ENCODE peak calls at places on chromosomes 5 and 9, in five cellular contexts. One of them, this sample, is unnamed.

GRCh38 chr5:88658005-88658404 is 225.0 kb downstream of the MEF2C start:
- DNase-seq in left ventricle myocardium inferior: no peak
- DNase-seq in retinal pigment epithelial cell: no peak
- DNase-seq in GM12865: no peak
- DNase-seq in K562: no peak
- DNase-seq in this sample: no peak

GRCh38 chr9:135144581-135145108 is 57.2 kb downstream of the OLFM1 start:
- DNase-seq in left ventricle myocardium inferior: no peak
- DNase-seq in GM12865: no peak
- DNase-seq in retinal pigment epithelial cell: no peak
- DNase-seq in K562: no peak
- DNase-seq in this sample: no peak

GRCh38 chr9:121955649-121956048 is 137.5 kb downstream of the TTLL11 start:
- DNase-seq in retinal pigment epithelial cell: no peak
- DNase-seq in GM12865: no peak
- DNase-seq in K562: no peak
- DNase-seq in left ventricle myocardium inferior: no peak
- DNase-seq in this sample: no peak

GRCh38 chr5:14426521-14426920 is 155.1 kb upstream of the OTULINL start:
- DNase-seq in retinal pigment epithelial cell: no peak
- DNase-seq in GM12865: no peak
- DNase-seq in K562: no peak
- DNase-seq in left ventricle myocardium inferior: no peak
- DNase-seq in this sample: no peak

GRCh38 chr9:133998915-133999580 is 6.9 kb upstream of the VAV2 start:
- DNase-seq in retinal pigment epithelial cell: no peak
- DNase-seq in GM12865: no peak
- DNase-seq in K562: no peak
- DNase-seq in left ventricle myocardium inferior: no peak
- DNase-seq in this sample: peak; percentile 22

GRCh38 chr5:169697518-169697890 is 60.4 kb downstream of the DOCK2 start:
- DNase-seq in retinal pigment epithelial cell: no peak
- DNase-seq in GM12865: no peak
- DNase-seq in K562: no peak
- DNase-seq in left ventricle myocardium inferior: no peak
- DNase-seq in this sample: no peak

GRCh38 chr9:110622368-110622767 is 42.8 kb upstream of the SVEP1 start:
- DNase-seq in left ventricle myocardium inferior: no peak
- DNase-seq in GM12865: no peak
- DNase-seq in retinal pigment epithelial cell: no peak
- DNase-seq in K562: no peak
- DNase-seq in this sample: no peak

GRCh38 chr5:159338143-159338542 is 7.9 kb upstream of the IL12B start:
- DNase-seq in left ventricle myocardium inferior: no peak
- DNase-seq in K562: no peak
- DNase-seq in GM12865: no peak
- DNase-seq in retinal pigment epithelial cell: no peak
- DNase-seq in this sample: no peak

GRCh38 chr5:52709171-52709925 is 78.4 kb upstream of the ITGA1 start:
- DNase-seq in K562: no peak
- DNase-seq in GM12865: peak; percentile 46
- DNase-seq in retinal pigment epithelial cell: no peak
- DNase-seq in left ventricle myocardium inferior: no peak
- DNase-seq in this sample: no peak

GRCh38 chr5:58410441-58410840 is 49.4 kb downstream of the PLK2 start:
- DNase-seq in GM12865: no peak
- DNase-seq in K562: no peak
- DNase-seq in retinal pigment epithelial cell: peak; percentile 65
- DNase-seq in left ventricle myocardium inferior: no peak
- DNase-seq in this sample: peak; percentile 89

GRCh38 chr9:107874591-107875374 is 385.2 kb upstream of the KLF4 start:
- DNase-seq in left ventricle myocardium inferior: no peak
- DNase-seq in retinal pigment epithelial cell: no peak
- DNase-seq in GM12865: peak; percentile 69
- DNase-seq in K562: no peak
- DNase-seq in this sample: no peak

GRCh38 chr5:39376293-39376714 is 12.0 kb upstream of the C9 start:
- DNase-seq in left ventricle myocardium inferior: no peak
- DNase-seq in retinal pigment epithelial cell: peak; percentile 10
- DNase-seq in K562: peak; percentile 69
- DNase-seq in GM12865: peak; percentile 59
- DNase-seq in this sample: peak; percentile 77

GRCh38 chr5:133391349-133392136 is 220.8 kb downstream of the FSTL4 start:
- DNase-seq in left ventricle myocardium inferior: no peak
- DNase-seq in GM12865: no peak
- DNase-seq in retinal pigment epithelial cell: no peak
- DNase-seq in K562: no peak
- DNase-seq in this sample: no peak

GRCh38 chr9:84932915-84933527 is 263.5 kb downstream of the NTRK2 start:
- DNase-seq in left ventricle myocardium inferior: no peak
- DNase-seq in retinal pigment epithelial cell: peak; percentile 20
- DNase-seq in K562: no peak
- DNase-seq in GM12865: no peak
- DNase-seq in this sample: no peak

GRCh38 chr5:4226565-4226964 is 630.9 kb downstream of the IRX1 start:
- DNase-seq in GM12865: no peak
- DNase-seq in retinal pigment epithelial cell: no peak
- DNase-seq in left ventricle myocardium inferior: no peak
- DNase-seq in K562: no peak
- DNase-seq in this sample: no peak

GRCh38 chr5:154648706-154649105 is 106.5 kb upstream of the LARP1 start:
- DNase-seq in GM12865: no peak
- DNase-seq in left ventricle myocardium inferior: no peak
- DNase-seq in retinal pigment epithelial cell: peak; percentile 16
- DNase-seq in K562: peak; percentile 83
- DNase-seq in this sample: peak; percentile 26

GRCh38 chr5:123215929-123216702 is 127.1 kb downstream of the PRDM6 start:
- DNase-seq in GM12865: peak; percentile 4
- DNase-seq in retinal pigment epithelial cell: no peak
- DNase-seq in K562: no peak
- DNase-seq in left ventricle myocardium inferior: no peak
- DNase-seq in this sample: no peak

GRCh38 chr5:125499969-125500368 is 753.5 kb upstream of the ZNF608 start:
- DNase-seq in left ventricle myocardium inferior: no peak
- DNase-seq in retinal pigment epithelial cell: no peak
- DNase-seq in K562: no peak
- DNase-seq in GM12865: no peak
- DNase-seq in this sample: no peak

GRCh38 chr5:116291271-116291670 is 206.4 kb downstream of the COMMD10 start:
- DNase-seq in left ventricle myocardium inferior: no peak
- DNase-seq in GM12865: no peak
- DNase-seq in retinal pigment epithelial cell: no peak
- DNase-seq in K562: no peak
- DNase-seq in this sample: peak; percentile 25

GRCh38 chr9:104968025-104968982 is 40.3 kb upstream of the ABCA1 start:
- DNase-seq in GM12865: peak; percentile 80
- DNase-seq in K562: peak; percentile 83
- DNase-seq in left ventricle myocardium inferior: peak; percentile 91
- DNase-seq in retinal pigment epithelial cell: peak; percentile 90
- DNase-seq in this sample: peak; percentile 98

GRCh38 chr5:76470978-76471377 is 67.9 kb downstream of the IQGAP2 start:
- DNase-seq in left ventricle myocardium inferior: no peak
- DNase-seq in retinal pigment epithelial cell: no peak
- DNase-seq in GM12865: no peak
- DNase-seq in K562: no peak
- DNase-seq in this sample: no peak
- H3K4me3 ChIP-seq in left ventricle myocardium inferior: no peak overlapping the region
- H3K4me3 ChIP-seq in retinal pigment epithelial cell: no peak overlapping the region
- H3K4me3 ChIP-seq in GM12865: no peak overlapping the region
- H3K4me3 ChIP-seq in K562: no peak overlapping the region
- H3K4me3 ChIP-seq in this sample: no peak overlapping the region

GRCh38 chr9:4640027-4640426 is 22.1 kb upstream of the PLPP6 start:
- DNase-seq in left ventricle myocardium inferior: no peak
- DNase-seq in GM12865: peak; percentile 23
- DNase-seq in retinal pigment epithelial cell: no peak
- DNase-seq in K562: peak; percentile 14
- DNase-seq in this sample: peak; percentile 39
- TF ChIP-seq CTCF in left ventricle myocardium inferior: peak; percentile 65
- TF ChIP-seq CTCF in GM12865: peak; percentile 17
- TF ChIP-seq CTCF in retinal pigment epithelial cell: peak; percentile 60
- TF ChIP-seq CTCF in K562: peak; percentile 37
- TF ChIP-seq CTCF in this sample: peak; percentile 41

DNA sequence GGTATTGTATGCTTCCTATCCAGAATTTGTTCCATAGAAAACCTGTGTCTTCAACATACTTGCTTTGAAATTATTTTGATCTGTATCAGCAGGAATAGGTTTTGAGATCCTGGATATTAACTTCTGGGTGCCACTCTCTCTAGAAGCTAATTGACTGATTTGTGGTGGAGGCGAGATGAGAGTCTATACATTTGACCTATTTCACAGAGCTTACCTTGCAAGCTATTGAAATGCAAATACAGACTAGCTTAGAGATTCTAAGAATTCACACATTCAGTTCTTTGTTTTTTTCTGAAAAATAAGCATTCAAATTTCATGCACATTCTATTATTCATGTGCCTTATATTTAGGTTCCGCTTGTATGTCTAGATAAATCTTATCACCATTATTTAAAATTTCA is 246.3 kb downstream of the MAST4 start:
- DNase-seq in K562: no peak
- DNase-seq in retinal pigment epithelial cell: no peak
- DNase-seq in GM12865: no peak
- DNase-seq in left ventricle myocardium inferior: no peak
- DNase-seq in this sample: no peak
- H3K4me3 ChIP-seq in K562: no peak overlapping the region
- H3K4me3 ChIP-seq in retinal pigment epithelial cell: no peak overlapping the region
- H3K4me3 ChIP-seq in GM12865: no peak overlapping the region
- H3K4me3 ChIP-seq in left ventricle myocardium inferior: no peak overlapping the region
- H3K4me3 ChIP-seq in this sample: no peak overlapping the region

GRCh38 chr9:73667749-73668148 is 516.1 kb downstream of the ANXA1 start:
- DNase-seq in K562: no peak
- DNase-seq in GM12865: peak; percentile 4
- DNase-seq in retinal pigment epithelial cell: no peak
- DNase-seq in left ventricle myocardium inferior: no peak
- DNase-seq in this sample: no peak
- TF ChIP-seq CTCF in K562: no peak
- TF ChIP-seq CTCF in GM12865: peak; percentile 9
- TF ChIP-seq CTCF in retinal pigment epithelial cell: peak; percentile 7
- TF ChIP-seq CTCF in left ventricle myocardium inferior: no peak
- TF ChIP-seq CTCF in this sample: no peak

This sample was measured in cardiac fibroblast.